ENCODE peak calls at places on chromosomes 6 and 20, in six cellular contexts. T, I, H, W, C and N are unnamed samples.
A peak's percentile ranks its signal among the peaks of the same experiment; 100 is the strongest.

GRCh38 chr6:2744206-2744771 is 6.4 kb downstream of the MYLK4 start:
- DNase-seq in T (no peak), I (no peak), H (no peak), W (no peak), C (no peak), N (peak; percentile 53)

GRCh38 chr6:107653183-107653580 is 163.3 kb downstream of the SOBP start:
- DNase-seq in T (no peak), I (no peak), H (no peak), W (no peak), C (no peak), N (no peak)

GRCh38 chr6:88166493-88166900 is 350 bp upstream of the CNR1 start:
- DNase-seq in T (no peak), I (no peak), H (no peak), W (no peak), C (no peak), N (no peak)

GRCh38 chr6:24825130-24825630 is 26.5 kb upstream of the ARMH2 start:
- DNase-seq in T (no peak), I (no peak), H (no peak), W (peak; percentile 20), C (no peak), N (no peak)

GRCh38 chr6:167550936-167551633 is 226.2 kb downstream of the TTLL2 start:
- DNase-seq in T (no peak), I (no peak), H (no peak), W (peak; percentile 96), C (no peak), N (no peak)

GRCh38 chr6:92126983-92127382 is 1292.4 kb downstream of the EPHA7 start:
- DNase-seq in T (no peak), I (no peak), H (no peak), W (no peak), C (no peak), N (no peak)

GRCh38 chr20:57605045-57605444 is 15.2 kb downstream of the ZBP1 start:
- DNase-seq in T (no peak), I (no peak), H (no peak), W (no peak), C (no peak), N (no peak)

GRCh38 chr6:143676437-143677045 is 1.2 kb upstream of the PHACTR2 start:
- DNase-seq in T (peak; percentile 59), I (no peak), H (no peak), W (no peak), C (no peak), N (no peak)

GRCh38 chr20:63934271-63935068 is 21.7 kb downstream of the UCKL1 start:
- DNase-seq in T (peak; percentile 64), I (no peak), H (no peak), W (no peak), C (no peak), N (no peak)

GRCh38 chr6:436308-437041 is 44.9 kb downstream of the IRF4 start:
- DNase-seq in T (no peak), I (peak; percentile 60), H (no peak), W (no peak), C (no peak), N (no peak)

GRCh38 chr6:64074981-64075380 is 439.4 kb downstream of the PHF3 start:
- DNase-seq in T (no peak), I (peak; percentile 19), H (no peak), W (no peak), C (no peak), N (no peak)

GRCh38 chr20:62805365-62805710 is 703 bp downstream of the OGFR start:
- DNase-seq in T (peak; percentile 74), I (no peak), H (no peak), W (no peak), C (no peak), N (peak; percentile 57)

GRCh38 chr20:24768226-24768625 is 180.8 kb upstream of the CST7 start:
- DNase-seq in T (no peak), I (no peak), H (no peak), W (no peak), C (no peak), N (peak; percentile 91)

GRCh38 chr20:16537025-16537665 is 36.1 kb downstream of the KIF16B start:
- DNase-seq in T (no peak), I (no peak), H (no peak), W (no peak), C (no peak), N (no peak)

GRCh38 chr20:52494244-52494643 is 302.7 kb upstream of the ZFP64 start:
- DNase-seq in T (no peak), I (peak; percentile 98), H (peak; percentile 99), W (no peak), C (no peak), N (peak; percentile 25)

GRCh38 chr6:31619805-31620585 is 520 bp upstream of the PRRC2A start:
- DNase-seq in T (peak; percentile 100), I (peak; percentile 98), H (peak; percentile 93), W (peak; percentile 98), C (peak; percentile 94), N (peak; percentile 100)

GRCh38 chr6:113122060-113122459 is 735.1 kb upstream of the MARCKS start:
- DNase-seq in T (peak; percentile 10), I (peak; percentile 87), H (peak; percentile 66), W (no peak), C (no peak), N (peak; percentile 62)

GRCh38 chr6:134517145-134517658 is 199.3 kb upstream of the SGK1 start:
- DNase-seq in T (peak; percentile 50), I (peak; percentile 79), H (no peak), W (peak; percentile 72), C (no peak), N (peak; percentile 91)

GRCh38 chr6:114323784-114324183 is 19.0 kb downstream of the HS3ST5 start:
- DNase-seq in T (peak; percentile 14), I (no peak), H (no peak), W (no peak), C (no peak), N (no peak)

GRCh38 chr6:155419161-155419560 is 36.5 kb downstream of the NOX3 start:
- DNase-seq in T (no peak), I (peak; percentile 35), H (no peak), W (no peak), C (no peak), N (no peak)

GRCh38 chr6:87154641-87155271 is 609 bp upstream of the ZNF292 start:
- DNase-seq in T (no peak), I (peak; percentile 85), H (no peak), W (no peak), C (no peak), N (peak; percentile 78)

GRCh38 chr6:5201271-5201670 is 59.5 kb downstream of the LYRM4 start:
- DNase-seq in T (peak; percentile 58), I (no peak), H (no peak), W (no peak), C (no peak), N (no peak)

GRCh38 chr6:170082067-170082466 is 208.8 kb downstream of the DLL1 start:
- DNase-seq in T (no peak), I (no peak), H (no peak), W (no peak), C (no peak), N (no peak)

DNA sequence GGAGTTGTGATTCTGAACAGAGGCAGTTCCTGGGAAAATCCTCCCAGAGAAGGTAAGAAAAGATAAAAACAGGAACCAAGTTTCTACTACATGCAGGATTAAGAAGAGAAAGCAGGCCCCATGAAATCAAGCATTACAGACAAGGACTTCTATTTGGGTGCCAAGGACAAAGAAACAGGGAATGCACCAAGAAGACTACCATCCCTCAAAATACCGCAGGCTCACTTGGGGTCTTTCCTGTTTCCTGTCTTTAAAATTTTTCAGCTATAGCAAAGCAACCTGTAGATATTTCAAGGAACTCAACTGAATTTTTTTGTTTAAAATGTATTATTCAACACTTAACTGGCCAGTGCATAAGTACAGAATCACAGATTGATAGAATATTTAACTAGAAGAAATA is 107.5 kb downstream of the THEMIS start:
- DNase-seq in T (no peak), I (no peak), H (no peak), W (no peak), C (no peak), N (peak; percentile 76)
- H3K27ac ChIP-seq in T (no peak overlapping the region), I (no peak overlapping the region), H (no peak overlapping the region), W (no peak overlapping the region), C (no peak overlapping the region), N (no peak overlapping the region)

DNA sequence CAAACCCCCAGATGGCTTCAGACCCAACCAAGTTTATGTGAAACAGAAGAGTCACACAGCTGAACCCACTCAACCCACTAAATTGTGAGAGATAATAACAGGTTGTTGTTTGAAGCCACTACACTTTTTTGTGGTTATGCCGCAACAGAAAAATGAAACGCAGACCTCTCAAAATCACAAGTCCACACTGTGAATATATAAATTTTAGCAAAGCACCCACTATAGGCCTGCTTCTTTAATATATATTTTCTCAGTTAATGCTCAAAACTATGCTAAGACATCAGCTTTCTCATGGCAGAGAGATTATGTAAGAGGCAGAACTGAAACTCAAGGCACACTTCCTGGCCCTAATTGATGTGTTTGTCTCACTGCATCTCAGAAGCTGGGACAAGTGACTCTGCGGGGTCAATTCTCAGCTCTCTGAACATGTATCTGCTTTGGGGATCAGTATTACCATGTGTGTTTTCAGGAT is 27.7 kb downstream of the MAP3K5 start:
- DNase-seq in T (no peak), I (no peak), H (no peak), W (no peak), C (no peak), N (no peak)
- H3K27ac ChIP-seq in T (no peak overlapping the region), I (no peak overlapping the region), H (no peak overlapping the region), W (no peak overlapping the region), C (no peak overlapping the region), N (no peak overlapping the region)

GRCh38 chr6:158063736-158064135 is 82.1 kb downstream of the SYNJ2 start:
- DNase-seq in T (no peak), I (no peak), H (no peak), W (no peak), C (no peak), N (no peak)

GRCh38 chr6:158068156-158068892 is 86.7 kb downstream of the SYNJ2 start:
- DNase-seq in T (no peak), I (no peak), H (no peak), W (no peak), C (no peak), N (no peak)

GRCh38 chr6:158064725-158065251 is 83.1 kb downstream of the SYNJ2 start:
- DNase-seq in T (no peak), I (no peak), H (no peak), W (no peak), C (no peak), N (no peak)

GRCh38 chr6:158067436-158068015 is 85.9 kb downstream of the SYNJ2 start:
- DNase-seq in T (no peak), I (no peak), H (no peak), W (no peak), C (no peak), N (no peak)

DNA sequence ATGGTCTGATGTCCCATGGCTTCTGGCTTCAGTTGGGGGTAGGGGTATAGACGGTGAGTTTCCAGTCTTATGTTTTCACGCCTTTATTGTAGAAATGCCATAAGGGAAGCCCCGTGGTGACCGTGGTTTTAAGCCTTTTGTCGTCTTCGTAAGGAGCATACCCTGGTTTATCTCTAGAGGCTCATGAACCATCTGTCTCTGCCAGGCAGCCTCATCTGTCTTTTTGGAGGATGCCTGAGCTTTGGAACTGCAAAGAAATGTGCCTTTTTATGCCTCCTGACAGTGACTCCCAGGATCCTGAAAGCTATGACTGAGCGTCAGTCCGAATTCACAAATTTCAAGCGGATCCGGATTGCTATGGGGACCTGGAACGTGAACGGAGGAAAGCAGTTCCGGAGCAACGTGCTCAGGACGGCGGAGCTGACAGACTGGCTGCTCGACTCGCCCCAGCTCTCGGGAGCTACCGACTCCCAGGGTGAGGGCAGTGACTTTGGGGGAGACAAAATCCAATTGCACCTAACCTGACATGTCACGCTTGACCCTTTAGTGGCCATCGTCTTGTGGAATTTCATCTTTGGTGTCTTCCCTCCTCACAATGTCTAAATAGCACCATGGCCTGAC is 84.6 kb downstream of the SYNJ2 start:
- DNase-seq in T (no peak), I (no peak), H (no peak), W (no peak), C (no peak), N (no peak)
- H3K27ac ChIP-seq in T (no peak overlapping the region), I (no peak overlapping the region), H (no peak overlapping the region), W (no peak overlapping the region), C (no peak overlapping the region), N (no peak overlapping the region)

GRCh38 chr6:13463327-13463717 is 24.1 kb downstream of the GFOD1 start:
- DNase-seq in T (no peak), I (no peak), H (no peak), W (no peak), C (no peak), N (no peak)
- H3K27ac ChIP-seq in T (no peak overlapping the region), I (no peak overlapping the region), H (no peak overlapping the region), W (no peak overlapping the region), C (no peak overlapping the region), N (no peak overlapping the region)